ENCODE peak calls at places on chromosomes 5 and 9, in five cellular contexts. T is psoas muscle, O is ascending aorta, Q is AG04449, X is NB4. G is an unnamed sample.

GRCh38 chr5:12522116-12522515 is 617.9 kb upstream of the CTNND2 start:
- DNase-seq in T (no peak), O (no peak), Q (no peak), X (no peak), G (no peak)

GRCh38 chr5:178332096-178332780 is 99.6 kb upstream of the PHYKPL start:
- DNase-seq in T (peak; percentile 26), O (no peak), Q (no peak), X (no peak), G (no peak)

GRCh38 chr9:93900436-93900819 is 54.7 kb downstream of the BARX1 start:
- DNase-seq in T (no peak), O (peak; percentile 46), Q (no peak), X (no peak), G (no peak)

GRCh38 chr9:129995409-129996160 is 47.4 kb downstream of the FNBP1 start:
- DNase-seq in T (no peak), O (no peak), Q (no peak), X (peak; percentile 48), G (no peak)

GRCh38 chr5:102670224-102670836 is 84.8 kb upstream of the PAM start:
- DNase-seq in T (peak; percentile 38), O (no peak), Q (no peak), X (peak; percentile 20), G (no peak)

GRCh38 chr5:112492291-112492690 is 73.2 kb upstream of the EPB41L4A start:
- DNase-seq in T (no peak), O (no peak), Q (peak; percentile 44), X (peak; percentile 68), G (no peak)

GRCh38 chr5:51960617-51961115 is 577.4 kb downstream of the ISL1 start:
- DNase-seq in T (no peak), O (no peak), Q (no peak), X (peak; percentile 15), G (no peak)

GRCh38 chr5:136375920-136376319 is 10.6 kb upstream of the TRPC7 start:
- DNase-seq in T (no peak), O (no peak), Q (no peak), X (no peak), G (no peak)

GRCh38 chr9:90021216-90021906 is 416.5 kb downstream of the GADD45G start:
- DNase-seq in T (no peak), O (no peak), Q (no peak), X (no peak), G (no peak)

GRCh38 chr9:129567842-129568559 is 52.9 kb downstream of the C9orf50 start:
- DNase-seq in T (no peak), O (peak; percentile 76), Q (no peak), X (peak; percentile 54), G (no peak)

GRCh38 chr5:16410338-16410737 is 55.3 kb downstream of the ZNF622 start:
- DNase-seq in T (no peak), O (no peak), Q (no peak), X (no peak), G (no peak)

GRCh38 chr5:141437208-141437607 is 6.9 kb downstream of the PCDHGA12 start:
- DNase-seq in T (no peak), O (no peak), Q (no peak), X (no peak), G (no peak)

GRCh38 chr5:118956727-118957126 is 31.6 kb downstream of the DTWD2 start:
- DNase-seq in T (no peak), O (no peak), Q (no peak), X (peak; percentile 29), G (no peak)

GRCh38 chr9:72173080-72173479 is 23.8 kb downstream of the GDA start:
- DNase-seq in T (no peak), O (no peak), Q (no peak), X (peak; percentile 2), G (no peak)

DNA sequence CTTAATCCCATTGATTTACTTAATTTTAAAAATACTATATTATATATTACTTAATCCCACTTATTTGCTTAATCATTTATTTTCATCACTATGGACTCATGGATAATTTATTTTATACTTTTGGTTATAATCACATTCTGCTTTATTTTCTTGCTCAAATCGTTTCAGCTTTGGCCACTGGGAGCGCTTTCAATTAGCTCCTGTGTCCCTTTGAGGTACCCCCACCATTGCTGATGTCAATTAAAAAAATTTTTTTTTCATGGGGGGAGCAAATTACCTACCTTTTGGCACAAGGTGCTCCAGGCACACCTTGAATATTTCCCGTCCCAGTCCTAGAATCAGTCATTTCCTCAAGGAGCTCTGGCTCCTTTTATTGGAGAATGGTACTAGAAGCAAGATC is 1.4 kb upstream of the TRIO start:
- DNase-seq in T (no peak), O (no peak), Q (no peak), X (no peak), G (no peak)
- TF ChIP-seq CTCF in T (no peak), O (no peak), Q (no peak), X (no peak), G (no peak)

DNA sequence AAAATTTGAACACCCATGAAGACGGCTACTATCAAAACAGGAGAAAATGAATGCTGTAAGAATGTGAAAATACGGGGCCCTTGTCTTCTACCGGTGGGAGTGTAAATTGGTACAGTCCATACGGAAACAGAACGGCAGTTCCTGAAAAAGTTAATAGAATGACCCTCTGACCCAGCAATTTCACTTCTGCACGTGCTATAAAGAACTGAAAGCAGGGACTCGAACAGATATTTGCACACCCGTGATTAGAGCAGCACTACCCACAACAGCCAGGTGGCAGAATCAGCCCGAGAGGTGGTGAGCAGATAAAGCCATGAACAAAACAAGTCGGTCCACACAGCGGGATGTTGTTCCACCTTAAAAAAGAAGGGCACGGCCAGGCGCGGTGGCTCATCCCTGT is 22.6 kb upstream of the SLC12A7 start:
- DNase-seq in T (no peak), O (no peak), Q (no peak), X (no peak), G (no peak)
- TF ChIP-seq CTCF in T (no peak), O (no peak), Q (no peak), X (no peak), G (no peak)

DNA sequence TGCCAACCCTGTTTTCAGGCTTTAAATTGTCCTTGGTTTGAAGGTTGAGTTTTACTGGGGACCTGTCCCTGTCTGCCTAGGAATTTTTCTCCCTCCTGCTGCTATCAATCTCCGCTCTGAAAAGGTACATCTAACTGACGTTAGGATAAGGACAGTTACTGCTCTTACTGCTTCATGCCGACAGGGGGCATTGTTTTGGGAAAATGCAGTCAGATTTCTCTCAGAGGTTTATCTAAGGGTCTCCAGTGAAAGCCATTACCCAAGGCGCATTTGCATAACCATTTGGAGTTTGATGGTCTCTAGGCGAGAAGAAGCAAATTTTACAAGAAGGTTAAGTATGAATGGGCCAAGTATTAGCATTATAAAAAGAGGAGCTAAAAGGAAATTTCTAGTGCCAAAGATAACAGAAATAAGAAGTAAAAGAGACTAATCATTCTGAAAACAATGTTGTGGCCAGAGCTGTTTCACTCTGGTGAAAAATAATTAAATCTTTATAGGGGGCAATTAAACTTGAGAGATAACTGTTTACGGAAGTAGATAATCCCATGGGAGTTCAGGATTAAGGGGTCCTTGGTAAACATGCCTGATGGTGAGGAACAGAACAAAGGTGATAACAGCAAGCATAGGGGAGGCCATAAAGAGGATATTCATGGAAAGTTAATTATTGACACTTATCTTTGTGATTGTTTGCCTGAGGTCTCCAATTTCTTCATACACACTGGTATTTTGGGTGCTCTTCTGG is 605.0 kb downstream of the MTRR start:
- DNase-seq in T (no peak), O (no peak), Q (no peak), X (no peak), G (no peak)
- TF ChIP-seq CTCF in T (no peak), O (no peak), Q (no peak), X (peak; percentile 11), G (no peak)

GRCh38 chr9:128292009-128292408 is 15.9 kb downstream of the SWI5 start:
- DNase-seq in T (no peak), O (no peak), Q (no peak), X (no peak), G (no peak)
- TF ChIP-seq CTCF in T (no peak), O (no peak), Q (no peak), X (no peak), G (no peak)

DNA sequence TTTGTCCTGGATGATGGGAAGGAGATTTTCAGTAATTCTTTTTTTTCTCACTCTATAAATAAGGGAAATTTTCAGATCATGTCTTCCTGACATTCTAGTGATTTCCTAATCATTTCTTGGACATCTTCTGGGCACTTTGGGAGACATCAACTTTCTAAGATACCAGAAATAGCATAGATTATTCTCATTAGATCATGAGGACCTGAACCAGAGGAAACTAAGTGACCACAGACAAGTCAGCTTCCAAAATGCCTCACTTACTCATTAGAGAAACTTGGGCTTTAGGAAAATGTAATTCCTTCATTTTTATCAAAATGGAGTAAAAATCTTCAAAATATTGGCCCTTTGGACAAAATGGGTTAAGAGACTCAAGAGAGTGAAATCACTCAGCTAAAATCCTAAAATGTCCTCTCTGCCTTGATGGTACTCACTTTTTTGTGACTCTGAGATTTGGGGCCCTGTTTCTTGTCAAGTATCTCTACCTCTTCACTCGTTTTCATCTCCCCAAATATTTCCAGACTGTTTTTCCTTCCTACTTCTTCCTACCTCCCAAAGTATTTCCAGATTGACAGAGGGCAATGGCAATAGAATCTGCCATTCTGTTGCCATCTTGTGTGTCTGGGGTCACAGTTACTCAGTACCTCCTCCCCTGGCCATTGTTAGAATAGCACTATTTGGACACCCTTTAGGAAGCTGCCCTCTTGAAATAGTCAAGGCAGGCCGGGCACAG is 194.5 kb downstream of the NR3C1 start:
- DNase-seq in T (no peak), O (no peak), Q (peak; percentile 16), X (no peak), G (no peak)
- TF ChIP-seq CTCF in T (no peak), O (no peak), Q (no peak), X (peak; percentile 20), G (no peak)

GRCh38 chr5:1895771-1896420 is 13.2 kb upstream of the IRX4 start:
- DNase-seq in T (no peak), O (no peak), Q (no peak), X (no peak), G (no peak)

GRCh38 chr5:1897816-1898450 is 15.2 kb upstream of the IRX4 start:
- DNase-seq in T (peak; percentile 44), O (no peak), Q (no peak), X (no peak), G (no peak)

GRCh38 chr5:1897386-1897785 is 14.7 kb upstream of the IRX4 start:
- DNase-seq in T (peak; percentile 34), O (no peak), Q (no peak), X (no peak), G (no peak)

GRCh38 chr5:1899201-1899600 is 16.5 kb upstream of the IRX4 start:
- DNase-seq in T (peak; percentile 46), O (no peak), Q (no peak), X (no peak), G (no peak)

DNA sequence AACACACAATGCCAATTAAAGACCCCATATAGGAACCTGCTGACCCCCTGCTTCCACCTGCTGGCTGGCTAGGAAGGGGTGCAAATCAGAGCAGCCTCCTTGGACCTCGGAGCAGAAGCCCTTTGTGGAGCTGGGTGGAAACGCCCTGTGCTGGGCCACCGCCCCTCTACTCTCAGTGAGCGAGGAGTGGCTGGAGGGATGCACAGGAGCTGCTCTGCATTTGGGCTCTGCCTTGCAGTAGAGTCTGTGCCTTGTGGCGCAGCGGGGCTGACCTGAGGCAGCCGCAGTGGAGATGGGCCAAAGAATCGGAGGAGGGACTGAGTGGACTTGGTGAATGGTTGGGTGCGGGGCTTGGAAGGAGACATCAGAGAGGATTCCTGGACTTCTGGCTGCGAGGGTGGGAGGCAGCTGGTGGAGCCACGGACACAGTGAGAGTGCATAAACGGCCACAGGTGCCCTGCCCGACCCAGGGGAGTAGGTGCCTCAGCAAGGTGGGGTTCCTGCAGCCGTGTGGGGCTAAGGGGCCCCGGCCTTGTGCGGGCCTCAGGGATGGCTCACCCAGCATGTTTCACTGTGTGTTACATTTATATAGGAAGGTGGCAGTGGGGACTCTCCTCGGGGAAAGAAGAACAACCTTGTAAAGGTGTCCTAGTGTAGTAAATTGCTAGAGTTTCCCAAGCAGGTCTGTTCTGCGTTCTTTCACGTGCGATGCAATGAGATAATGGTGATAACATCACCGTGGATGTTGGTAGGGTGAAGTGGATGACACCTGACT is 14.1 kb upstream of the IRX4 start:
- DNase-seq in T (peak; percentile 45), O (no peak), Q (no peak), X (no peak), G (no peak)
- TF ChIP-seq CTCF in T (no peak), O (no peak), Q (no peak), X (no peak), G (no peak)